ENCODE peak calls at places on chromosomes 13 and 19, in eight cellular contexts. L, X, J, S, K, R, F and E are unnamed samples.

GRCh38 chr13:67650471-67650870 is 420.3 kb upstream of the PCDH9 start:
- DNase-seq in L (no peak), X (no peak), J (no peak), S (no peak), K (no peak), R (peak; percentile 14), F (no peak), E (no peak)

GRCh38 chr13:43240278-43240677 is 216.9 kb downstream of the DNAJC15 start:
- DNase-seq in L (no peak), X (no peak), J (no peak), S (no peak), K (no peak), R (no peak), F (no peak), E (no peak)

GRCh38 chr13:32168136-32168535 is 136.6 kb downstream of the FRY start:
- DNase-seq in L (no peak), X (no peak), J (no peak), S (no peak), K (no peak), R (no peak), F (no peak), E (no peak)

GRCh38 chr13:110150384-110151091 is 156.4 kb downstream of the COL4A1 start:
- DNase-seq in L (peak; percentile 27), X (no peak), J (no peak), S (no peak), K (peak; percentile 53), R (peak; percentile 60), F (no peak), E (no peak)

GRCh38 chr13:44312898-44313551 is 60.6 kb upstream of the SERP2 start:
- DNase-seq in L (peak; percentile 64), X (peak; percentile 70), J (no peak), S (no peak), K (peak; percentile 94), R (peak; percentile 97), F (no peak), E (no peak)

GRCh38 chr19:8573316-8573715 is 3.9 kb downstream of the MYO1F start:
- DNase-seq in L (no peak), X (no peak), J (no peak), S (no peak), K (no peak), R (no peak), F (no peak), E (no peak)

GRCh38 chr13:108755084-108755483 is 125.7 kb downstream of the MYO16 start:
- DNase-seq in L (no peak), X (no peak), J (no peak), S (no peak), K (no peak), R (no peak), F (no peak), E (no peak)

GRCh38 chr13:97352815-97353214 is 81.2 kb upstream of the RAP2A start:
- DNase-seq in L (peak; percentile 19), X (no peak), J (no peak), S (no peak), K (peak; percentile 29), R (no peak), F (no peak), E (no peak)

DNA sequence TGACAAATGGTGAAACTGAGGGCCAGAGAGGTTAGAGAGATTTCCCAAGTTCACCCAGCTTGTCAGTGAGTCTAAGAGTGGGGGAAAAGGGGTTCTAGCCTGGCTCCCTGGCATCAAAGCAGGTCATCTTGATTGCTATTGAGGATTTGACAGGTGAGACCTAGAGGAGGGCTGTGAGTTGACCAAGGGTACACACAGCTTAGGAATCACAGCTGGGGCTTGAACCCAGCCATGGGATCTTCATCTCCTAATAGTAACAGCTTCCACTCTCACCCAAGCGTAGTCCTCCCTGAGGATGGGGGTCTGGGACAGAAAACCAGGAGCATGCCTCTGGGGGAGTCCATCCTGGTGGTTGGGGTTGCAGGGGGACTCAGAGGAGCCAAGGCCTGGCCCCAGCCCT is 6.8 kb downstream of the CYP4F8 start:
- DNase-seq in L (no peak), X (no peak), J (no peak), S (no peak), K (no peak), R (no peak), F (no peak), E (no peak)
- H3K9me3 ChIP-seq in L (no peaks in the 10 kb centered on the region), X (peaks cover 16% of the 10 kb centered on the region), J (no peaks in the 10 kb centered on the region), S (no peaks in the 10 kb centered on the region), K (no peaks in the 10 kb centered on the region), R (no peaks in the 10 kb centered on the region), F (peaks cover 3% of the 10 kb centered on the region), E (no peaks in the 10 kb centered on the region)

GRCh38 chr19:53409505-53410204 is 14.7 kb downstream of the ZNF765 start:
- DNase-seq in L (no peak), X (no peak), J (no peak), S (no peak), K (no peak), R (no peak), F (no peak), E (no peak)
- H3K9me3 ChIP-seq in L (no peaks in the 10 kb centered on the region), X (peaks cover 33% of the 10 kb centered on the region), J (no peaks in the 10 kb centered on the region), S (peaks cover 7% of the 10 kb centered on the region), K (peaks cover 13% of the 10 kb centered on the region), R (peaks cover 38% of the 10 kb centered on the region), F (peaks cover 68% of the 10 kb centered on the region), E (peaks cover 49% of the 10 kb centered on the region)

GRCh38 chr19:56874530-56874929 is 34.0 kb upstream of the PEG3 start:
- DNase-seq in L (no peak), X (no peak), J (no peak), S (no peak), K (no peak), R (no peak), F (no peak), E (no peak)
- H3K9me3 ChIP-seq in L (no peaks in the 10 kb centered on the region), X (peaks cover 62% of the 10 kb centered on the region), J (no peaks in the 10 kb centered on the region), S (no peaks in the 10 kb centered on the region), K (no peaks in the 10 kb centered on the region), R (peaks cover 17% of the 10 kb centered on the region), F (peaks cover 10% of the 10 kb centered on the region), E (no peaks in the 10 kb centered on the region)

DNA sequence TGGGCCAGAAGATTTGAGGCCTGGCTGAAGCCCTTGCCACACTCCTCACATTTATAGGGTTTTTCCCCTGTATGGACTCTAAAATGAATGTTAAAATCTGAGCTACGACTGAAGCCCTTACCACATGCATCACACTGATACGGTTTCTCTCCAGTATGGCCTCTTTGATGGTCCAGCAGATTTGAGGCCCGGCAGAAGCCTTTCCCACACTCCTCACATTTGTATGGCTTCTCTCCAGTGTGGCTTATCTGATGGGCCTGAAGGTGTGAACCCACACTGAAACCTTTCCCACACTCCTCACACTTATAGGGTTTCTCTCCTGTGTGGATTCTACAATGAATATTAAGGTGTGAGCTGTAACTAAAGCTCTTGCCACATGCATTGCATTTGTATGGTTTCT is 21.0 kb downstream of the ZNF45 start:
- DNase-seq in L (no peak), X (no peak), J (no peak), S (no peak), K (no peak), R (no peak), F (no peak), E (no peak)
- H3K9me3 ChIP-seq in L (peaks cover 8% of the 10 kb centered on the region), X (peaks cover 27% of the 10 kb centered on the region), J (no peaks in the 10 kb centered on the region), S (no peaks in the 10 kb centered on the region), K (peaks cover 5% of the 10 kb centered on the region), R (peaks cover 38% of the 10 kb centered on the region), F (peaks cover 100% of the 10 kb centered on the region), E (peaks cover 38% of the 10 kb centered on the region)

DNA sequence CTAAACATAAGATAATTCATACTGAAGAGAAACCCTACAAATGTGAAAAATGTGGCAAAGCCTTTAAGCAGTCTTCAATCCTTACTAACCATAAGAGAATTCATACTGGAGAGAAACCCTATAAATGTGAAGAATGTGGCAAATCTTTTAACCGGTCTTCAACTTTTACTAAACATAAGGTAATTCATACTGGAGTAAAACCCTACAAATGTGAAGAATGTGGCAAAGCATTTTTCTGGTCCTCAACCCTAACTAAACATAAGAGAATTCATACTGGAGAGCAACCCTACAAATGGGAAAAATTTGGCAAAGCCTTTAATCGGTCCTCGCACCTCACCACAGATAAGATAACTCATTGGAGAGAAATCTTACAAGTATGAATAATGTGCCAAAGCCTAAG is 40.6 kb downstream of the ZNF254 start:
- DNase-seq in L (no peak), X (no peak), J (no peak), S (no peak), K (no peak), R (no peak), F (no peak), E (no peak)
- H3K9me3 ChIP-seq in L (peaks cover 13% of the 10 kb centered on the region), X (peaks cover 16% of the 10 kb centered on the region), J (no peaks in the 10 kb centered on the region), S (peaks cover 6% of the 10 kb centered on the region), K (peaks cover 34% of the 10 kb centered on the region), R (peaks cover 33% of the 10 kb centered on the region), F (peaks cover 84% of the 10 kb centered on the region), E (peaks cover 39% of the 10 kb centered on the region)

GRCh38 chr13:18995259-18995873 is 186.3 kb downstream of the TUBA3C start:
- DNase-seq in L (no peak), X (no peak), J (no peak), S (no peak), K (no peak), R (no peak), F (peak; percentile 25), E (no peak)

GRCh38 chr13:18996221-18996620 is 185.4 kb downstream of the TUBA3C start:
- DNase-seq in L (no peak), X (no peak), J (no peak), S (no peak), K (no peak), R (no peak), F (peak; percentile 26), E (no peak)

GRCh38 chr13:18992791-18993190 is 188.8 kb downstream of the TUBA3C start:
- DNase-seq in L (no peak), X (no peak), J (no peak), S (no peak), K (no peak), R (no peak), F (peak; percentile 40), E (no peak)

GRCh38 chr13:18993884-18994660 is 187.6 kb downstream of the TUBA3C start:
- DNase-seq in L (no peak), X (no peak), J (no peak), S (no peak), K (no peak), R (no peak), F (peak; percentile 15), E (no peak)

DNA sequence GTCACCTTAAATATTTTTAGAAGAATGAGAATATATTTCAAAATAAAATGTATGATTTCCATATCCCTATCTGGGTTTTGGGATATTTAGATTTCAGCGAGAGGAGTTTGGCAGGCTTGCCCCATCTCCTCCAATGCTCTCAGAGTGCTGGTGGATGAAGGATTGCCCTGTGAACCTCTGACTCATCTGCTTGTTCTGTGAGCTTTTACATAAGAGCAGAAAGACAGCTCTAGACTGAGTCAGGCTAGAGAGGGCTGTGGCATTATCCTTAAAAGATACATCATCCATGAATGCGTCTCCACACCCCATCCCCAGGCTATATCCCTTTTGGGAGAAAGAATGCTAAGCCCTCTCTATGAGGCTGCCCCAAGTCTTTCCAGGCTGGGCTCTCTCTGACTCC is 190.6 kb downstream of the TUBA3C start:
- DNase-seq in L (no peak), X (no peak), J (no peak), S (no peak), K (no peak), R (no peak), F (no peak), E (no peak)
- H3K9me3 ChIP-seq in L (no peaks in the 10 kb centered on the region), X (peaks cover 59% of the 10 kb centered on the region), J (no peaks in the 10 kb centered on the region), S (no peaks in the 10 kb centered on the region), K (no peaks in the 10 kb centered on the region), R (peaks cover 11% of the 10 kb centered on the region), F (no peaks in the 10 kb centered on the region), E (no peaks in the 10 kb centered on the region)

GRCh38 chr13:52991344-52992020 is 37.1 kb upstream of the OLFM4 start:
- DNase-seq in L (no peak), X (no peak), J (no peak), S (no peak), K (no peak), R (no peak), F (no peak), E (no peak)
- H3K9me3 ChIP-seq in L (no peaks in the 10 kb centered on the region), X (no peaks in the 10 kb centered on the region), J (no peaks in the 10 kb centered on the region), S (no peaks in the 10 kb centered on the region), K (no peaks in the 10 kb centered on the region), R (peaks cover 3% of the 10 kb centered on the region), F (no peaks in the 10 kb centered on the region), E (no peaks in the 10 kb centered on the region)